ENCODE peak calls at places on chromosomes 2 and 18, in four cellular contexts. S, P, R and Z are unnamed samples.

GRCh38 chr2:113266431-113266830 is 12.3 kb downstream of the PAX8 start:
- DNase-seq in R (no peak), S (no peak), P (no peak), Z (no peak)

GRCh38 chr2:210966330-210966729 is 409.9 kb downstream of the CPS1 start:
- DNase-seq in S (no peak), P (no peak), R (no peak), Z (no peak)

GRCh38 chr2:98604547-98604946 is 3.8 kb downstream of the COA5 start:
- DNase-seq in P (no peak), S (no peak), R (no peak), Z (peak; percentile 32)

GRCh38 chr2:68413466-68413865 is 48.4 kb downstream of the PLEK start:
- DNase-seq in P (no peak), R (no peak), S (no peak), Z (no peak)

GRCh38 chr2:14425869-14426268 is 206.6 kb upstream of the LRATD1 start:
- DNase-seq in S (no peak), P (no peak), R (no peak), Z (no peak)

GRCh38 chr2:89837962-89838625 is 1146.6 kb downstream of the RPIA start:
- DNase-seq in P (no peak), R (no peak), S (no peak), Z (peak; percentile 14)

GRCh38 chr2:234492687-234493086 is 4.2 kb downstream of the ARL4C start:
- DNase-seq in R (no peak), S (peak; percentile 27), P (no peak), Z (no peak)

GRCh38 chr18:574456-575228 is 5.5 kb upstream of the CETN1 start:
- DNase-seq in S (no peak), P (no peak), R (no peak), Z (no peak)

GRCh38 chr2:158204741-158205165 is 103.1 kb downstream of the UPP2 start:
- DNase-seq in R (no peak), P (no peak), S (peak; percentile 33), Z (no peak)

GRCh38 chr18:12307871-12308385 is at the start of gene TUBB6:
- DNase-seq in R (no peak), S (peak; percentile 62), P (peak; percentile 97), Z (peak; percentile 95)

GRCh38 chr18:23077493-23078256 is 57.6 kb upstream of the CABLES1 start:
- DNase-seq in S (peak; percentile 51), P (no peak), R (no peak), Z (no peak)